ENCODE peak calls at places on chromosomes 2 and 18, in six cellular contexts. D, E, P, R, K and N are unnamed samples.

GRCh38 chr2:120036145-120036544 is 23.3 kb downstream of the EPB41L5 start:
- DNase-seq in D (no peak), E (no peak), P (no peak), R (peak; percentile 7), K (no peak), N (no peak)

GRCh38 chr2:98896944-98897343 is 39.1 kb downstream of the CRACDL start:
- DNase-seq in D (no peak), E (no peak), P (no peak), R (no peak), K (no peak), N (no peak)

GRCh38 chr2:74715880-74716279 is 61.8 kb downstream of the SEMA4F start:
- DNase-seq in D (no peak), E (no peak), P (no peak), R (no peak), K (no peak), N (no peak)

GRCh38 chr2:186841940-186842339 is 7.0 kb downstream of the ZSWIM2 start:
- DNase-seq in D (no peak), E (peak; percentile 62), P (no peak), R (peak; percentile 79), K (no peak), N (peak; percentile 79)

GRCh38 chr2:161237397-161238263 is 70.6 kb upstream of the PSMD14 start:
- DNase-seq in D (no peak), E (peak; percentile 42), P (peak; percentile 16), R (peak; percentile 29), K (peak; percentile 23), N (peak; percentile 48)

GRCh38 chr2:26492749-26493515 is 15.0 kb upstream of the OTOF start:
- DNase-seq in D (no peak), E (no peak), P (no peak), R (no peak), K (no peak), N (no peak)

GRCh38 chr2:222652856-222653255 is 3.0 kb downstream of the FARSB start:
- DNase-seq in D (no peak), E (no peak), P (no peak), R (no peak), K (no peak), N (no peak)

GRCh38 chr2:236675526-236675925 is 105.9 kb downstream of the ACKR3 start:
- DNase-seq in D (no peak), E (no peak), P (no peak), R (no peak), K (no peak), N (no peak)

GRCh38 chr2:153287109-153287801 is 191.3 kb downstream of the RPRM start:
- DNase-seq in D (no peak), E (no peak), P (no peak), R (no peak), K (no peak), N (no peak)

GRCh38 chr2:151251012-151251411 is 10.7 kb downstream of the RBM43 start:
- DNase-seq in D (peak; percentile 64), E (peak; percentile 85), P (no peak), R (peak; percentile 93), K (no peak), N (peak; percentile 96)

DNA sequence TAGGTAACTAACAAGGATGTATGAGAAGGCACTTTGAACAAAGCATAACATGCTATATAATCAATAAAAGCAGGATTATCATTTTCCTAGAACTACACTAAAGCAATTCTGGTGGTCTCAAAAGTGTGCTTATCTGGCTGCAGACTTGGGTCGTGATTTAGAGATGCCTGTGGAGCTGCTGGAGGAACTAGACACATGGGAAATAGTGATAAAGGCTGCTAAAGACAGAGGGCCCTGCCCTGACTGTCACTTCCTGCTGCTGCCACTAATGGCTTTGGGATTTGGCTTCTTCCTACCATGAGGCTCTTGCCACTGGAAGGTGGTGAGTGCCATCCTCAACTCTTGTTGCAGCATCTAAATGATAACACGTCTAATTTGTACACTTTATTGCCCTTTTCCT is 22.5 kb downstream of the TMEM178A start:
- DNase-seq in D (no peak), E (no peak), P (no peak), R (no peak), K (no peak), N (no peak)
- TF ChIP-seq CTCF in D (no peak), E (no peak), P (no peak), R (no peak), K (no peak), N (no peak)

DNA sequence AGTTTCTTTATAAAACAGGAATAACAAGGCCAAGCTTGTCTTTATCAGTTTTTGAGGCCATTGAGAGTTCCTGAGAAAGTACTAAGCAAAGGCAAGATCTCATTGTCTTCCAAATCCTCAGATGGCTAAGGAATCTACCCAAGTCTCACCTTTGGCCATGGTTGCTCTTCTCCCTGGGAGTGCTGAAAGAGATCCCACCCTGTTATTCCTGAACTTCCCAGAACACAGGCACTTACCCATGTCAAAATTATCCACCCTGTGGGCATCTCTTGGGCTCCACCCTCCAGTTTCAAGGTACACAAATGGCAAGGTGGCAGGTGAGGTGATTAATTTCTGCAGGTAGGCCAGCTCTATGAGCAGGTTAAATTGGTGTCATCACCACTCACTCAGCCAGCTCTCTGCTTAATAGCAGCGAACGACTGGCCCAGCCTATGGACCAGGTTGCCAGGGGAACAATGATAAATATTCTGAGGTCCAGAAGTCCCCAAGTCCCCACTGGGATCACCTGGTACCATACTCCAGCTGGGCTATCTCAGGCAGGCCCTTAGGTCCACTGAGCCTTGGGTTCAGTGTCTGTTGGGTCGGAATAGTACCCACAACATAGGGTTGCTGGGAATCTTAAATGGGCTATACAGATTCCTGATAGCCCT is 2.3 kb upstream of the SPRED2 start:
- DNase-seq in D (no peak), E (no peak), P (no peak), R (no peak), K (no peak), N (no peak)
- H3K4me3 ChIP-seq in D (no peak overlapping the region), E (no peak overlapping the region), P (no peak overlapping the region), R (no peak overlapping the region), K (no peak overlapping the region), N (no peak overlapping the region)

DNA sequence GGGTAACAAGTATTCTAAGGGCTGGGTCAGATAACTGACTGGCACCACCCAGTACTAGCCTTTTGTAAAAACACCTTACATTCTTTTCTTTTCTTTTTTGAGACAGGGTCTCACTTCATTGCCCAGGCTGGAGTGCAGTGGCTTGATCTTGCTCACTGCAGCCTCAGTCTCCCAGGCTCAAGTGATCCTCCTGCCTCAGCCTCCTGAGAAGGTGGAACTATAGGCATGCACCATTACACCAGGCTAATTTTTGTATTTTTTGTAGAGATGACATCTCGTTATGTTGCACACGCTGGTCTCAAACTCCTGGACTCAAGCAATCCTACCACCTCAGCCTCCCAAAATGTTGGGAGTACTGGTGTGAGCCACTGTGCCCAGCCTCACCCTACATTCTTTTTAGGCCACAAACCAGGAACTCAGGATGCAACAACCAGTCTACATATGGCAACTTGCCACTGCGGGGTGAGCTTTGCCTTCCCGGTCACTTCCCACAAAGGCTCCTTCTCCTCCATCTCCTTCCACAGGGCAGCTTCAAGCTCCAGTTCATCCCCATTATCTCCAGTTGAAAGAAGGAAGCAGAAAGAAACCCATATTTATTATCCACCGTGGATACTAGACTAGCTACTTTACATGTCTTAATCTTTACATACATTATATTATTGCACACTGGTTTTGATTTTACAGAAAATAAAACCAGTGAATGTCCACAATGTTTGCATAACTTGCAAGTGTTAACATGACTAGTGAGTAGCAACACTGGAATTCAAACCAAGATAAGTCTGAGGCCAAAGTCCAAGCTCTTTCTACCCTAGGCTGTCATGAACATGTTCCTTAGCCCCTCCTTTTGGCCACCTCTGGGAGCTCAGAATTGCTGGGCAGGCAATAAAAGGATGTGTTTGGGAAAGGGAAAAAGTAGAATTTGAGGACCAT is 23.7 kb upstream of the AP1S3 start:
- DNase-seq in D (peak; percentile 74), E (peak; percentile 80), P (no peak), R (peak; percentile 91), K (peak; percentile 63), N (peak; percentile 88)
- TF ChIP-seq CTCF in D (peak; percentile 22), E (no peak), P (no peak), R (peak; percentile 16), K (no peak), N (peak; percentile 28)

GRCh38 chr2:135094508-135094907 is 42.4 kb downstream of the RAB3GAP1 start:
- DNase-seq in D (no peak), E (no peak), P (no peak), R (no peak), K (no peak), N (no peak)

GRCh38 chr2:135097532-135098231 is 45.6 kb downstream of the RAB3GAP1 start:
- DNase-seq in D (no peak), E (no peak), P (no peak), R (no peak), K (no peak), N (no peak)

GRCh38 chr2:135093685-135094340 is 41.7 kb downstream of the RAB3GAP1 start:
- DNase-seq in D (no peak), E (no peak), P (no peak), R (no peak), K (no peak), N (no peak)

GRCh38 chr2:135095591-135095990 is 43.5 kb downstream of the RAB3GAP1 start:
- DNase-seq in D (no peak), E (no peak), P (no peak), R (no peak), K (no peak), N (no peak)

GRCh38 chr2:135096665-135097446 is 44.8 kb downstream of the RAB3GAP1 start:
- DNase-seq in D (no peak), E (peak; percentile 52), P (no peak), R (peak; percentile 9), K (no peak), N (peak; percentile 54)
- H3K4me3 ChIP-seq in D (no peak overlapping the region), E (no peak overlapping the region), P (no peak overlapping the region), R (no peak overlapping the region), K (no peak overlapping the region), N (no peak overlapping the region)

GRCh38 chr18:32470713-32471633 is at the start of gene GAREM1:
- DNase-seq in D (peak; percentile 97), E (peak; percentile 98), P (peak; percentile 50), R (peak; percentile 98), K (peak; percentile 98), N (peak; percentile 99)
- TF ChIP-seq CTCF in D (peak; percentile 65), E (peak; percentile 54), P (no peak), R (peak; percentile 71), K (peak; percentile 62), N (peak; percentile 63)

DNA sequence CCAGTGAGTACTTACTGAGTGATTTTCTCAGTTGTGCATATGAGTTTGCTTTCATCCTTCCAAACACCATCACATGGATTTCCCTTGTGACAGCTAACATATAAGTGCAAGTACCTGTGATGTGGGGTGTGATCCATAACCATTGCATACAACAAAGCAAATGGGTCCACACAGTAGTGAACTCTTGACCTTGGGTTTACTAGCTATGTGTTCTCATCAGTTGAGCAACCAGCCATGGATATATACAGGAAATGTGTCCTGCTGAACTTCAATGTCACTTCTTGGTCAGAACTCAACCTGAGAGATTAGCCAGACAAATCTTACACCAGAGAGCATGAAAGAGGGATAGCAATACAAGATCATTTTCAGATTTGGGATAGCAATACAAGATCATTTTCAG is 420.9 kb upstream of the KCNH7 start:
- DNase-seq in D (no peak), E (no peak), P (no peak), R (no peak), K (no peak), N (peak; percentile 25)
- H3K4me3 ChIP-seq in D (no peak overlapping the region), E (no peak overlapping the region), P (no peak overlapping the region), R (no peak overlapping the region), K (no peak overlapping the region), N (no peak overlapping the region)